ENCODE peak calls at places on chromosome 3, in four cellular contexts. F is lower lobe of right lung, A is AG04449, S is fibroblast of the aortic adventitia. U is an unnamed sample.
A peak's percentile ranks its signal among the peaks of the same experiment; 100 is the strongest.

GRCh38 chr3:78907367-78907766 is 860.4 kb downstream of the ROBO1 start:
- DNase-seq in F (no peak), A (no peak), S (no peak), U (no peak)

GRCh38 chr3:138881233-138881632 is 46.5 kb upstream of the PIK3CB start:
- DNase-seq in F (no peak), A (no peak), S (no peak), U (no peak)

GRCh38 chr3:194133661-194134230 is 2.2 kb upstream of the HES1 start:
- DNase-seq in F (peak; percentile 68), A (no peak), S (no peak), U (no peak)

GRCh38 chr3:30354513-30354912 is 251.9 kb upstream of the TGFBR2 start:
- DNase-seq in F (no peak), A (no peak), S (peak; percentile 49), U (no peak)

GRCh38 chr3:38637906-38638305 is 11.6 kb downstream of the SCN5A start:
- DNase-seq in F (no peak), A (no peak), S (no peak), U (no peak)

GRCh38 chr3:149145926-149146325 is 16.5 kb downstream of the HPS3 start:
- DNase-seq in F (no peak), A (no peak), S (no peak), U (peak; percentile 71)

GRCh38 chr3:59392116-59392515 is 342.3 kb upstream of the CFAP20DC start:
- DNase-seq in F (no peak), A (no peak), S (no peak), U (no peak)

GRCh38 chr3:134201201-134202130 is 49.2 kb downstream of the RYK start:
- DNase-seq in F (no peak), A (peak; percentile 59), S (peak; percentile 58), U (no peak)

GRCh38 chr3:89405145-89405544 is 297.7 kb downstream of the EPHA3 start:
- DNase-seq in F (no peak), A (no peak), S (no peak), U (no peak)

GRCh38 chr3:172270767-172271166 is 177.5 kb downstream of the GHSR start:
- DNase-seq in F (no peak), A (no peak), S (no peak), U (no peak)

GRCh38 chr3:117752984-117753717 is 1043.6 kb downstream of the TUSC7 start:
- DNase-seq in F (no peak), A (peak; percentile 67), S (peak; percentile 47), U (no peak)

GRCh38 chr3:161890147-161890625 is 393.6 kb downstream of the OTOL1 start:
- DNase-seq in F (peak; percentile 73), A (peak; percentile 96), S (peak; percentile 90), U (no peak)

GRCh38 chr3:101675709-101676218 is 1.2 kb downstream of the ZBTB11 start:
- DNase-seq in F (peak; percentile 66), A (no peak), S (no peak), U (peak; percentile 85)

GRCh38 chr3:120894285-120894684 is 13.7 kb upstream of the STXBP5L start:
- DNase-seq in F (no peak), A (no peak), S (peak; percentile 46), U (no peak)

GRCh38 chr3:141174683-141175082 is 56.9 kb upstream of the PXYLP1 start:
- DNase-seq in F (no peak), A (no peak), S (no peak), U (no peak)

GRCh38 chr3:106610362-106610997 is 741.7 kb upstream of the CBLB start:
- DNase-seq in F (no peak), A (no peak), S (peak; percentile 44), U (no peak)

GRCh38 chr3:176795897-176796296 is 401.4 kb downstream of the TBL1XR1 start:
- DNase-seq in F (no peak), A (no peak), S (no peak), U (no peak)

GRCh38 chr3:14725015-14725431 is 50.1 kb downstream of the C3orf20 start:
- DNase-seq in F (no peak), A (peak; percentile 12), S (peak; percentile 88), U (no peak)

GRCh38 chr3:46114324-46114988 is 87.2 kb upstream of the XCR1 start:
- DNase-seq in F (no peak), A (peak; percentile 9), S (peak; percentile 80), U (no peak)

GRCh38 chr3:127445581-127446368 is 144.8 kb downstream of the TPRA1 start:
- DNase-seq in F (no peak), A (no peak), S (no peak), U (peak; percentile 12)

GRCh38 chr3:67418539-67419529 is 235.6 kb downstream of the SUCLG2 start:
- DNase-seq in F (no peak), A (no peak), S (peak; percentile 40), U (no peak)

GRCh38 chr3:116663161-116663885 is 46.3 kb upstream of the TUSC7 start:
- DNase-seq in F (no peak), A (no peak), S (no peak), U (no peak)

GRCh38 chr3:63279000-63279366 is 875 bp downstream of the SYNPR start:
- DNase-seq in F (no peak), A (no peak), S (peak; percentile 1), U (no peak)

GRCh38 chr3:59877263-59877662 is 827.4 kb upstream of the CFAP20DC start:
- DNase-seq in F (no peak), A (no peak), S (no peak), U (no peak)

GRCh38 chr3:63043631-63044030 is 168.4 kb upstream of the CADPS start:
- DNase-seq in F (no peak), A (no peak), S (no peak), U (no peak)

GRCh38 chr3:20846792-20847191 is 660.8 kb upstream of the SGO1 start:
- DNase-seq in F (no peak), A (no peak), S (no peak), U (no peak)

GRCh38 chr3:111764645-111765091 is 94.4 kb upstream of the PHLDB2 start:
- DNase-seq in F (no peak), A (no peak), S (peak; percentile 76), U (no peak)

GRCh38 chr3:59237121-59237520 is 187.3 kb upstream of the CFAP20DC start:
- DNase-seq in F (no peak), A (no peak), S (peak; percentile 66), U (no peak)

GRCh38 chr3:58101499-58102370 is 93.5 kb downstream of the FLNB start:
- DNase-seq in F (no peak), A (no peak), S (peak; percentile 35), U (no peak)

GRCh38 chr3:130925628-130926027 is 31.7 kb downstream of the ATP2C1 start:
- DNase-seq in F (no peak), A (no peak), S (peak; percentile 35), U (no peak)

GRCh38 chr3:169390741-169391300 is 272.7 kb downstream of the MECOM start:
- DNase-seq in F (no peak), A (no peak), S (peak; percentile 64), U (no peak)
- TF ChIP-seq CTCF in F (no peak), A (no peak), S (peak; percentile 45), U (no peak)

GRCh38 chr3:183291511-183292031 is 38.5 kb downstream of the B3GNT5 start:
- DNase-seq in F (no peak), A (no peak), S (peak; percentile 63), U (no peak)

GRCh38 chr3:183295211-183295610 is 42.2 kb downstream of the B3GNT5 start:
- DNase-seq in F (peak; percentile 57), A (no peak), S (peak; percentile 95), U (peak; percentile 68)

GRCh38 chr3:183290216-183290615 is 37.2 kb downstream of the B3GNT5 start:
- DNase-seq in F (no peak), A (no peak), S (no peak), U (no peak)

GRCh38 chr3:183296944-183297343 is 43.9 kb downstream of the B3GNT5 start:
- DNase-seq in F (peak; percentile 57), A (no peak), S (no peak), U (no peak)

DNA sequence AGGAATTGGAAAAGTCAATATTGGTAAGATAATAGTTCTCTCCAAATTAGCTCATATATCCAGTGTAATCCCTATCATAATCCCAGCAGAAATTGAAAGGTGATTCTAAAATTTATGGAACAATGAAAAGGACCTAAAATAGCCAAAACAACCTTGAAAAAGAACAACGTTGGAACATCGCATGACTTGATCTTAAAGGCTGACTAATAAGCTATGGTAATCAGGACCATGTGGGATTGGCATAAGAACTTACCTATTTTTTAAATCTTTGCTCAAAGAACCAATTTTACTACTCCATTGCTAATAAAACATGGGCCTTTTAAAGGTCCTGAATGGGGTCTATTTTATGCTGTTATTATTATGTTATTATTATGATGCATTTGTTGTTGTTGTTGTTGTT is 40.9 kb downstream of the B3GNT5 start:
- DNase-seq in F (no peak), A (no peak), S (no peak), U (no peak)
- TF ChIP-seq CTCF in F (no peak), A (no peak), S (no peak), U (no peak)

DNA sequence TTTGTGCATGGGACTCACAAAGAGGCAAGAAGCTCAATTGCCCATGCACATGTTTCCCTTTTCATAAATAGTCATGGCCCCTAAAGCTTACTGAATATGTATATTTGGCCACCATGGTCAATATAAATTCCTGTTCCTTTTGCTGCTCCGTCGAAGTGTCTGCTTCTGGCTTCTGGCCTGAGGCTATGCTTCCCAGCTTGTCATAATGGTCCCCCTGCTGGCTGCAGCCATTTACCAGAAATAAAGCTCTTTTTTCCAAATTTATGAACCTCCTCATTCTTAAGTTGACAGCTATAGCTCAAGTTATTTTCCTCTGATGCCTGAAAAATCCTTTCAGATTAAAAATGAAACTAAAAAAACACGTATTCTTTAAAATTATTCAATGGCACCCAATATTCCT is 602.1 kb downstream of the VGLL3 start:
- DNase-seq in F (no peak), A (no peak), S (no peak), U (no peak)
- TF ChIP-seq CTCF in F (no peak), A (no peak), S (no peak), U (no peak)

DNA sequence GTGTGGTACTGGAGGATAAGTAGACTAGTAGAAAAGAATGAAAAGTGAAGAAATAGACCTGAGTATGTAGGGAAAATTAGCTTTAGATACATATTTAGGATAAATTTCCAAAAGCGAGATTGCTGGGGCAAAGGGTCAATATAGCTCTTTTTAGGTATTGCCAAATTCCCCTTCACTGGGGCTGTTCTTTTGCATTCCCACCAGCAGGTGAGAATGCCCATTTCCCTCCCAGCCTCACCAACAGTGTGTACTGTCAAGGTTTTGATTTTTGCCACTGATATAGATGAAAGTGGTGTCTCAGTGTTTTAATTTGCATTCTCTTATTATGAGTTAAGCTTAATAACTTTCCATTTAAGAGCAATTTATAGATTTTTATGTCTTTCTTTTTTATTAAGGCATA is 35.7 kb upstream of the BHLHE40 start:
- DNase-seq in F (no peak), A (no peak), S (no peak), U (no peak)
- TF ChIP-seq CTCF in F (peak; percentile 9), A (peak; percentile 14), S (peak; percentile 48), U (no peak)